ENCODE peak calls at places on chromosome 1, in five cellular contexts. X is K562, J is H1, N is GM12878, M is HepG2. I is an unnamed sample.

GRCh38 chr1:28199328-28200233 is 23.1 kb upstream of the PTAFR start:
- DNase-seq in J (no peak), X (no peak), N (peak; percentile 99), M (no peak), I (no peak)

GRCh38 chr1:203695116-203695515 is 68.5 kb downstream of the ATP2B4 start:
- DNase-seq in M (no peak), J (no peak), X (no peak), N (no peak), I (no peak)

GRCh38 chr1:80245813-80246212 is 1239.3 kb upstream of the ADGRL4 start:
- DNase-seq in X (no peak), N (no peak), M (no peak), J (no peak), I (no peak)

GRCh38 chr1:39788758-39789570 is at the start of gene BMP8B:
- DNase-seq in M (no peak), X (peak; percentile 99), N (no peak), J (no peak), I (peak; percentile 60)

GRCh38 chr1:24233684-24234600 is 46.9 kb upstream of the IFNLR1 start:
- DNase-seq in J (no peak), M (no peak), N (no peak), X (no peak), I (no peak)

GRCh38 chr1:233673146-233673946 is 59.4 kb downstream of the KCNK1 start:
- DNase-seq in X (no peak), N (peak; percentile 41), M (no peak), J (no peak), I (no peak)

GRCh38 chr1:247332215-247332900 is 691 bp upstream of the ZNF496 start:
- DNase-seq in M (no peak), N (no peak), J (no peak), X (peak; percentile 82), I (peak; percentile 62)

GRCh38 chr1:38000529-38001453 is 4.5 kb downstream of the FHL3 start:
- DNase-seq in X (no peak), M (peak; percentile 56), N (no peak), J (no peak), I (peak; percentile 34)

GRCh38 chr1:225454733-225455132 is 26.9 kb upstream of the LBR start:
- DNase-seq in J (no peak), M (no peak), N (no peak), X (peak; percentile 49), I (no peak)

GRCh38 chr1:172917972-172918371 is 132.8 kb downstream of the TNFSF18 start:
- DNase-seq in X (no peak), M (peak; percentile 27), J (no peak), N (no peak), I (no peak)

GRCh38 chr1:3968851-3969250 is 68.8 kb upstream of the C1orf174 start:
- DNase-seq in N (no peak), J (no peak), M (no peak), X (no peak), I (no peak)

GRCh38 chr1:229694053-229694693 is 68.1 kb downstream of the URB2 start:
- DNase-seq in J (no peak), X (no peak), N (no peak), M (no peak), I (peak; percentile 53)

GRCh38 chr1:5915587-5916571 is 76.3 kb downstream of the NPHP4 start:
- DNase-seq in M (peak; percentile 30), J (no peak), X (peak; percentile 53), N (peak; percentile 5), I (no peak)

GRCh38 chr1:9294910-9295636 is 2.4 kb downstream of the SPSB1 start:
- DNase-seq in M (no peak), J (no peak), N (no peak), X (no peak), I (no peak)

GRCh38 chr1:10785855-10786638 is 10.4 kb downstream of the CASZ1 start:
- DNase-seq in X (no peak), M (no peak), N (no peak), J (no peak), I (no peak)
- TF ChIP-seq SP1 in X (no peak), M (no peak), N (no peak), J (no peak), I (no peak)

DNA sequence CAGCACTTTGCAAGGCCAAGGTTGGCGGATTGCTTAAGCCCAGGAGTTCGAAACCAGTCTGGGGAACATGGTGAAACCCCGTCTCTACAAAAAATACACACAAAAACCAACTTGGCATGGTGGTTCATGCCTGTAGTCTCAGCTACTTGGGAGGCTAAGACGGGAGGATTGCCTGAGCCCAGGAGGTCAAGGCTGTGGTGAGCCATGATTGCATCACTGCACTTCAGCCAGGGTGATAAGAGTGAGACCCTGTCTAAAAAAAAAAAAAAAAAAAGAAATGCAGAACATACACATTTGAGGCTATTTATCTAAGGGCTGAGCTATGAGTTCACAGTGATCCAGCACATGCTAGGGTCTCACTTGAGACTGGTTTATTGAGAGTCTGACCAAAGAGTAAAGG is 23.8 kb downstream of the RNF2 start:
- DNase-seq in M (peak; percentile 1), N (no peak), J (no peak), X (no peak), I (no peak)
- TF ChIP-seq USF2 in M (no peak), N (no peak), J (no peak), X (no peak), I (no peak)

DNA sequence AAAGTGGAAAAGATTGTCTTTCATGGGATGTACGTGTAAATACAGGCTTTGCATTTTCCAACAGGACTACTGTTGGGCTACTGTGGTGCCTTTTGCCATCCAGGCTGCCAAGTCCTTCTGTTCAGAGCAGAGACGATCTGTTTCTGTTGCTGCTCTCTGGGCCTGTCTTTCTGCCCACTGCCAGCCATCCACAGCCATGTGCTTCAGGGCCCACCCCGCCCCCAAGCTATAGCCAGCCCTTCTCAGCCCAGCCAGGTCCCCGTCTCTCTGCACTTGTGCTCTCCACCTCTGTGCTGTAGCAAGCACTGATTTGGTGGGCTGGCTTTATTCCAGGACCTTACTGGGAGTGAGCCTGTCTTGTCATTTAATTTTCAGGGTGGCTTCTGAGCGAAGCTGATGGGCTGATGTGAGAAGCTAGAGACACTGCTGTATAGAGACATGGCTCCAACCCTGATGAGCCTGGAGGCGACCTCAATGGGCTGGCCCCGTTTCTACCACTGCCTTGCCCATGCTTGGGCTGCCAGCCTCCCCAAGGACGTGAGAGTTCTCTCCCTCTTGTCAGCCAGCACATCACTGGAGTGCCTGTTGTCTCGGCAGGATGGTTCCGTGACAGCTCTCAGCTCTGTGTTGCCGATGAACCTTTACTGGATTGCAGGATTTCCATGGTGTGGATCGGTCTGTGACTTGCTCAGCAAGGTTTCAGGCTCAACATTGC is 137.9 kb downstream of the PEX14 start:
- DNase-seq in N (no peak), X (no peak), M (no peak), J (no peak), I (no peak)
- TF ChIP-seq SP1 in N (no peak), X (no peak), M (no peak), J (no peak), I (no peak)

GRCh38 chr1:234780531-234781162 is 170.7 kb upstream of the IRF2BP2 start:
- DNase-seq in X (peak; percentile 56), M (no peak), N (no peak), J (no peak), I (peak; percentile 50)
- TF ChIP-seq USF2 in X (no peak), M (no peak), N (no peak), J (no peak), I (no peak)

GRCh38 chr1:198794498-198794897 is 155.7 kb downstream of the PTPRC start:
- DNase-seq in J (no peak), N (no peak), X (no peak), M (no peak), I (no peak)

DNA sequence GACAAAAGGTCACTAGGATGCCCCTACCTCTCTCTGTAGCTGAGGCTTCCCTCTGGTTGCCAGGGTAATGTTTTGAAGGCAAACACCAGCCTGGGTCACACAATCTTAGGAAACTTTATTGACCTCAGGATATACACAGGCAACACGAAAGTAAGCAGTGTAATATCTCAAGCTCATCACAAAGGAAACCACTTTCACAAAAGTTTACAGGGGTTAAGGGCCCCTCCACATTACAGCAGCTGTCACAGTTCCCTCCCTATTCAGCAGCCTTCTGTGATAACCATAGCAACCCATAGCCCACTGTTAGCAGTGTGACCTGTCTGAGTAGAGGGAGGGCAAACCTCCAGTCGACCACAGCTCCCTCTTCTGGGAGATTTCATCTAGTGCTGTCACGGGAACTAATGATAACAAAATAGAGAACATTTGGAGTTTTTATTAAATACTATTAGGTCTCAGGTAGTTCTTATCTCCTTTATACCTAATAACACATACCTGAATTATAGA is 149.8 kb downstream of the PTPRC start:
- DNase-seq in J (no peak), N (no peak), M (no peak), X (no peak), I (peak; percentile 65)
- TF ChIP-seq SP1 in J (no peak), N (no peak), M (no peak), X (no peak), I (no peak)

GRCh38 chr1:118949317-118949716 is 38.8 kb downstream of the TBX15 start:
- DNase-seq in X (no peak), M (no peak), N (no peak), J (no peak), I (no peak)
- TF ChIP-seq USF2 in X (no peak), M (no peak), N (no peak), J (no peak), I (no peak)

DNA sequence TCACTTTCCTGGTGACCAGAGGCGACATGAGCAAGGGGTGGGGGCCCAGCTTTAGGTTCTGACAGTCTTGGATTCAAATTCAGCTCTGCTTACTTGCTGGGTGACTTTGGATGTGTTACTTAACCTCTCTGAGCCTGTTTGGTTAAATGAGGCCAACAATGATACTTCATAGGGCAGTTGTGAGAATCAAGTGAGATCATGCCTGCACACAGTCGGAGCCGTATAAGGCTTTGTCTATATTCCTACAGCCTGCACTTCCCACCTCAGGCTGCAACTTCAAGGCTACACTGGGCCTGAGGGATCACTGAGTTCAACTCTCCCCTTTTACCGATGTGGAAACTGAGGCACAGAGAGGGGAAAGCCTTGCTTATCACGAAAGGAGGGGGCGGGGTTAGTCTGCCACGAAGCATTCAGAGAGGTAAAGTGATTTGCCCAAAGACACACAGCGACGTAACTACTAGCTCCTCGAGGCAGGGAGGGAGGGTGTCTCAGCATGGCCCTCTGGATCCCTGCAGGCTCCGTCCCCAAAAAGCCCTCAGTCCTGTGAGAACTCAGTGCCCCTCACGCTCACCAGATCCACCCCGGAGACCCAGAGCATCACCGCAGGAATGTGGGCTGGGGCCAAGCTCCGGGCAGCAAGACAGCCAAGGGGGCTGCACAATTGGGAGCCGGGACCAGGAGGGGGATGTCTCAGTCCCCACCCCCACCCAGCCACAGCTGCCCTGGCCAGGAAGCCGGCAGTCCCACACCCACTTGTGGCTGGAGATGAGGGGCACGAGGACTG is 25.0 kb downstream of the SDC3 start:
- DNase-seq in N (no peak), J (no peak), X (no peak), M (no peak), I (no peak)
- TF ChIP-seq SP1 in N (no peak), J (no peak), X (no peak), M (no peak), I (no peak)

GRCh38 chr1:170145691-170146676 is at the start of gene NTMT2:
- DNase-seq in N (no peak), X (no peak), M (peak; percentile 1), J (peak; percentile 88), I (peak; percentile 63)
- TF ChIP-seq USF2 in N (no peak), X (no peak), M (no peak), J (no peak), I (no peak)

GRCh38 chr1:17645512-17645911 is 106.0 kb downstream of the ARHGEF10L start:
- DNase-seq in M (no peak), N (no peak), J (no peak), X (no peak), I (no peak)
- TF ChIP-seq SP1 in M (no peak), N (no peak), J (no peak), X (no peak), I (no peak)

I was measured in WTC11.